ENCODE peak calls at places on chromosomes 6 and 20, in nine cellular contexts. H, X, B, G, Q, L, E, S and F are unnamed samples.

GRCh38 chr6:164897523-164898094 is 411.8 kb downstream of the C6orf118 start:
- DNase-seq in X (no peak), S (no peak), H (no peak), Q (no peak), L (no peak), E (no peak), G (no peak), B (no peak), F (no peak)

GRCh38 chr6:35084511-35085203 is 56.5 kb downstream of the TCP11 start:
- DNase-seq in X (peak; percentile 47), S (no peak), B (no peak), Q (no peak), E (peak; percentile 37), L (no peak), G (no peak), H (no peak), F (no peak)

GRCh38 chr20:3563548-3564177 is 92.8 kb downstream of the ATRN start:
- DNase-seq in G (no peak), E (no peak), B (no peak), L (peak; percentile 23), S (peak; percentile 41), X (no peak), H (no peak), Q (no peak), F (peak; percentile 47)

GRCh38 chr6:163170294-163170883 is 244.1 kb upstream of the QKI start:
- DNase-seq in L (no peak), B (no peak), Q (no peak), G (no peak), H (no peak), S (no peak), X (no peak), E (no peak), F (no peak)

GRCh38 chr20:24991897-24992419 is 593 bp downstream of the APMAP start:
- DNase-seq in X (peak; percentile 92), B (peak; percentile 85), S (no peak), H (no peak), Q (no peak), L (no peak), E (peak; percentile 45), G (no peak), F (peak; percentile 53)

GRCh38 chr6:27280540-27281000 is 31.5 kb downstream of the POM121L2 start:
- DNase-seq in S (peak; percentile 35), G (no peak), L (no peak), E (no peak), H (no peak), X (no peak), B (no peak), Q (no peak), F (peak; percentile 62)

GRCh38 chr20:57735831-57736737 is 26.3 kb upstream of the PMEPA1 start:
- DNase-seq in X (no peak), Q (no peak), G (no peak), B (no peak), H (no peak), L (no peak), E (no peak), S (no peak), F (no peak)

GRCh38 chr6:17280552-17281090 is 540 bp upstream of the RBM24 start:
- DNase-seq in Q (peak; percentile 75), S (no peak), X (peak; percentile 74), G (no peak), H (peak; percentile 83), B (peak; percentile 82), L (peak; percentile 57), E (peak; percentile 59), F (peak; percentile 73)

GRCh38 chr6:73248192-73248898 is 14.7 kb downstream of the KHDC1 start:
- DNase-seq in E (no peak), S (no peak), L (no peak), Q (no peak), G (no peak), H (no peak), X (no peak), B (no peak), F (no peak)

DNA sequence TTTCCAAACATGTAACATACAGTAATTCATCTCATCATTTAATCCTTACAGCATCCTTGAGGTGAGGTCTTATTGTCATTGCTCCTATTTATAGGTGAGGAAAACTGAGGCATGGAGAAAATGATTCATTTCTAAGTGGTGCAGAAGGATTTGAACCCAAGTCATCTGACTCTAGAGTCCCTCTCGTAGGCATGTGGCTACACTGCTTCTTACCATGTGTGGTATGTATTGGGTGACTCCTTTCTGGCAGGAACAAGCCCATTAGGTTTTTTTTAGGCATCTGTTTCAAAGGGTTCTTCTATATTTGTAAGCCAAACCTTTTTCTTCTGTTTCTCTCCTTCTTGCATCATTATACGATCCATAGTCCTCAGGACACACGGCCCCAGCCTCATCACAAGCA is 94.8 kb downstream of the PPP1R14C start:
- DNase-seq in E (no peak), L (no peak), B (no peak), S (no peak), Q (no peak), H (no peak), G (no peak), X (no peak), F (no peak)
- H3K4me3 ChIP-seq in E (no peak overlapping the region), L (no peak overlapping the region), B (no peak overlapping the region), S (no peak overlapping the region), Q (no peak overlapping the region), H (no peak overlapping the region), G (no peak overlapping the region), X (no peak overlapping the region), F (no peak overlapping the region)

DNA sequence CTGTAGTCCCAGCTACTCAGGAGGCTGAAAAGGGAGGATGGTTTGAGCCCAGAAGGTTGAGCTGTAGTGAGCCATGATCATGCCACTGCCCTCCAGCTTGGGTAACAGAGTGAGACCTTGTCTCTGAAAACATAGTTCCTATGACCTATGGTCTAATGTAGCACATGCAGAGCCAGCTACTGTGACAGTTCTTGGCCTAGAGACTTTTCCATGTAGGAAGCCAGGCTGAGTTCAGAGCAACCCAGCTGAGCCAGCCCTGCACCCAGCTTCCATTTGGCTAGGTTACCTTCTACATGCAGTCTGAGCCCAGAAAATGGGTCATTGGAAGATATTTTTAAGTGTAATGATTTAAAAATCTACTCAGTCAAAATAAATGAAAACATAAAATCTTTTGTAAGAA is 92.8 kb downstream of the FNDC1 start:
- DNase-seq in B (no peak), S (no peak), X (no peak), E (no peak), L (no peak), G (no peak), Q (no peak), H (no peak), F (no peak)
- H3K9me3 ChIP-seq in B (no peaks in the 10 kb centered on the region), S (no peaks in the 10 kb centered on the region), X (no peaks in the 10 kb centered on the region), E (no peaks in the 10 kb centered on the region), L (no peaks in the 10 kb centered on the region), G (no peaks in the 10 kb centered on the region), Q (no peaks in the 10 kb centered on the region), H (no peaks in the 10 kb centered on the region), F (no peaks in the 10 kb centered on the region)

GRCh38 chr6:116327803-116328527 is 42.8 kb upstream of the DSE start:
- DNase-seq in L (no peak), E (no peak), G (no peak), B (no peak), S (no peak), H (no peak), Q (no peak), X (no peak), F (no peak)

GRCh38 chr6:116329156-116329555 is 41.6 kb upstream of the DSE start:
- DNase-seq in E (no peak), G (no peak), L (no peak), Q (no peak), B (no peak), H (no peak), S (no peak), X (no peak), F (no peak)

GRCh38 chr6:116326392-116326717 is 44.4 kb upstream of the DSE start:
- DNase-seq in G (no peak), B (no peak), L (no peak), S (no peak), X (no peak), Q (no peak), E (no peak), H (no peak), F (no peak)

GRCh38 chr6:116330511-116330910 is 40.2 kb upstream of the DSE start:
- DNase-seq in G (no peak), X (no peak), H (no peak), B (no peak), Q (no peak), E (no peak), S (no peak), L (no peak), F (no peak)

GRCh38 chr6:116328528-116328903 is 42.2 kb upstream of the DSE start:
- DNase-seq in X (no peak), E (no peak), B (no peak), L (no peak), H (no peak), Q (no peak), S (no peak), G (no peak), F (no peak)
- H3K4me1 ChIP-seq in X (no peaks in the 10 kb centered on the region), E (no peaks in the 10 kb centered on the region), B (no peaks in the 10 kb centered on the region), L (no peaks in the 10 kb centered on the region), H (peaks cover 3% of the 10 kb centered on the region), Q (peaks cover 51% of the 10 kb centered on the region), S (no peaks in the 10 kb centered on the region), G (peaks cover 6% of the 10 kb centered on the region), F (peaks cover 7% of the 10 kb centered on the region)

GRCh38 chr6:9481292-9482029 is 933.4 kb downstream of the TFAP2A start:
- DNase-seq in Q (no peak), L (no peak), B (no peak), H (no peak), G (no peak), X (no peak), S (peak; percentile 50), E (no peak), F (no peak)
- H3K4me3 ChIP-seq in Q (no peak overlapping the region), L (no peak overlapping the region), B (no peak overlapping the region), H (no peak overlapping the region), G (no peak overlapping the region), X (no peak overlapping the region), S (peak overlapping the region; percentile 13), E (no peak overlapping the region), F (no peak overlapping the region)

DNA sequence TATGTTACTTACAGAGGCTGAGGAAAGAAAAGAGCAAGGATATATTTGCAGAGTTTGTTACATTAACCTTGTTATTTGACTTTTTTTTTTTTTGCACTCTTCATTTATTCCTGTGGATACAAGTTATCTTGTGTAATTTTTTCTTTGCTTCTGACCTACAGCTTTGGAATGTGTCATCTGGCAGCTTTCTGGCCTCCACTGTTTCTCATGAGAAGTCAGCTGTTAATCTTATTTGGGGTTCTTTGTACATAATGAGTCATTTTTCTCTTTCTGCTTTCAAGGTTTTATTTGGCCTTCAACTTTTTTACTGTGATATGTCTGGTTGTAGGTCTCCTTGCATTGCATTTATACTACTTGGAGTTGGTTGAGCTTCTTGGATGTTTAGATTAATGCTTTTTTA is 333.4 kb downstream of the SMOC2 start:
- DNase-seq in X (no peak), B (no peak), Q (no peak), L (no peak), H (no peak), G (no peak), S (no peak), E (no peak), F (no peak)
- H3K9me3 ChIP-seq in X (peaks cover 9% of the 10 kb centered on the region), B (no peaks in the 10 kb centered on the region), Q (peaks cover 63% of the 10 kb centered on the region), L (peaks cover 4% of the 10 kb centered on the region), H (no peaks in the 10 kb centered on the region), G (no peaks in the 10 kb centered on the region), S (no peaks in the 10 kb centered on the region), E (peaks cover 15% of the 10 kb centered on the region), F (no peaks in the 10 kb centered on the region)

DNA sequence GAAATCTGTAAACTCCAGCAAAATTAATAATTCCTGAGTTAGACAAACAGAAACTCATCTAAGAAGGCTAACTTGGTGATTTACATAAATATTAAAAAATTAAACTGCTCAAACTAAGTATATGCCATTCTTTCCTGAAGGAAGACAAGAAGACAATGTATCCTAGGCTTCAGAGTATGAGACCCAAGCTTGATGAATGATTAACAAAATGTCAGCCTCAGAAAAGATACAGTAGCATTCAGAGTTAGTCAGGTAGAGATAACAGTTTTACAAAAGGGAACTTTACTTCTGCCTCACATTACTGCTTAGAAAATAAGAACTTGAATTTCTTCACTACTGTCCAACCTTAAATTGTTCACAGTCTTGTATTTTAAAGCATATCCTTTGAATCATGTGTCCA is 12.0 kb downstream of the CSNK2A1 start:
- DNase-seq in Q (no peak), B (no peak), G (no peak), L (no peak), S (no peak), X (no peak), E (no peak), H (no peak), F (no peak)
- H3K4me1 ChIP-seq in Q (peaks cover 71% of the 10 kb centered on the region), B (peaks cover 30% of the 10 kb centered on the region), G (peaks cover 17% of the 10 kb centered on the region), L (no peaks in the 10 kb centered on the region), S (peaks cover 19% of the 10 kb centered on the region), X (peaks cover 15% of the 10 kb centered on the region), E (no peaks in the 10 kb centered on the region), H (peaks cover 13% of the 10 kb centered on the region), F (peaks cover 9% of the 10 kb centered on the region)